ENCODE peak calls at places on chromosome 2, in nine cellular contexts. X is PC-3; K is fibroblast of lung; Q is CD8-positive, alpha-beta memory T cell; Y is IMR-90; B is right lobe of liver; D is ascending aorta; M is A673; F is CD8-positive, alpha-beta T cell. O is an unnamed sample. For H3K36me3, the result is how much of the 10 kb centered on the place peaks cover.

GRCh38 chr2:101149241-101150192 is 1.7 kb downstream of the TBC1D8 start:
- DNase-seq in X (peak), K (no peak), Q (no peak), Y (no peak), B (peak), D (no peak), M (no peak), F (no peak), O (no peak)

GRCh38 chr2:86336350-86337234 is 834 bp downstream of the REEP1 start:
- DNase-seq in X (no peak), K (no peak), Q (no peak), Y (no peak), B (peak), D (no peak), M (no peak), F (no peak), O (no peak)

GRCh38 chr2:166516712-166517303 is 22.8 kb upstream of the SCN7A start:
- DNase-seq in X (peak), K (peak), Q (no peak), Y (peak), B (no peak), D (no peak), M (peak), F (no peak), O (no peak)

GRCh38 chr2:28234807-28235206 is 157.9 kb upstream of the FOSL2 start:
- DNase-seq in X (no peak), K (no peak), Q (no peak), Y (no peak), B (no peak), D (no peak), M (no peak), F (no peak), O (no peak)

GRCh38 chr2:26588576-26588975 is 52.6 kb downstream of the CIB4 start:
- DNase-seq in X (no peak), K (no peak), Q (no peak), Y (no peak), B (peak), D (no peak), M (no peak), F (no peak), O (no peak)

GRCh38 chr2:74083750-74084149 is 64.0 kb downstream of the BOLA3 start:
- DNase-seq in X (no peak), K (no peak), Q (no peak), Y (no peak), B (no peak), D (no peak), M (no peak), F (no peak), O (no peak)

GRCh38 chr2:231193216-231193615 is 5.2 kb upstream of the ARMC9 start:
- DNase-seq in X (no peak), K (no peak), Q (no peak), Y (peak), B (no peak), D (peak), M (no peak), F (no peak), O (no peak)

GRCh38 chr2:191268596-191268995 is 23.4 kb downstream of the MYO1B start:
- DNase-seq in X (no peak), K (no peak), Q (no peak), Y (no peak), B (no peak), D (no peak), M (no peak), F (no peak), O (no peak)

GRCh38 chr2:119158563-119159347 is at the start of gene C1QL2:
- DNase-seq in X (no peak), K (no peak), Q (no peak), Y (no peak), B (no peak), D (no peak), M (peak), F (no peak), O (no peak)

GRCh38 chr2:140880573-140880972 is 1250.2 kb downstream of the LRP1B start:
- DNase-seq in X (peak), K (peak), Q (no peak), Y (peak), B (no peak), D (no peak), M (no peak), F (no peak), O (no peak)

GRCh38 chr2:47357475-47357874 is 45.5 kb upstream of the MSH2 start:
- DNase-seq in X (peak), K (peak), Q (no peak), Y (peak), B (no peak), D (peak), M (peak), F (no peak), O (no peak)

GRCh38 chr2:4782647-4783046 is 909.5 kb upstream of the SOX11 start:
- DNase-seq in X (no peak), K (no peak), Q (no peak), Y (no peak), B (no peak), D (no peak), M (no peak), F (no peak), O (no peak)

GRCh38 chr2:180952082-180952481 is 28.3 kb upstream of the UBE2E3 start:
- DNase-seq in X (no peak), K (no peak), Q (no peak), Y (no peak), B (no peak), D (no peak), M (no peak), F (no peak), O (no peak)

GRCh38 chr2:12441750-12442626 is 274.7 kb upstream of the TRIB2 start:
- DNase-seq in X (no peak), K (no peak), Q (no peak), Y (no peak), B (no peak), D (no peak), M (no peak), F (no peak), O (peak)

GRCh38 chr2:84849271-84849952 is 31.5 kb downstream of the TRABD2A start:
- DNase-seq in X (peak), K (peak), Q (peak), Y (peak), B (no peak), D (peak), M (no peak), F (no peak), O (peak)

GRCh38 chr2:160411167-160411566 is 82.4 kb downstream of the RBMS1 start:
- DNase-seq in X (peak), K (no peak), Q (no peak), Y (no peak), B (no peak), D (peak), M (no peak), F (peak), O (peak)
- H3K36me3 ChIP-seq in X (under half), K (under half), Q (under half), Y (under half), B (under half), D (under half), M (under half), F (under half), O (under half)

DNA sequence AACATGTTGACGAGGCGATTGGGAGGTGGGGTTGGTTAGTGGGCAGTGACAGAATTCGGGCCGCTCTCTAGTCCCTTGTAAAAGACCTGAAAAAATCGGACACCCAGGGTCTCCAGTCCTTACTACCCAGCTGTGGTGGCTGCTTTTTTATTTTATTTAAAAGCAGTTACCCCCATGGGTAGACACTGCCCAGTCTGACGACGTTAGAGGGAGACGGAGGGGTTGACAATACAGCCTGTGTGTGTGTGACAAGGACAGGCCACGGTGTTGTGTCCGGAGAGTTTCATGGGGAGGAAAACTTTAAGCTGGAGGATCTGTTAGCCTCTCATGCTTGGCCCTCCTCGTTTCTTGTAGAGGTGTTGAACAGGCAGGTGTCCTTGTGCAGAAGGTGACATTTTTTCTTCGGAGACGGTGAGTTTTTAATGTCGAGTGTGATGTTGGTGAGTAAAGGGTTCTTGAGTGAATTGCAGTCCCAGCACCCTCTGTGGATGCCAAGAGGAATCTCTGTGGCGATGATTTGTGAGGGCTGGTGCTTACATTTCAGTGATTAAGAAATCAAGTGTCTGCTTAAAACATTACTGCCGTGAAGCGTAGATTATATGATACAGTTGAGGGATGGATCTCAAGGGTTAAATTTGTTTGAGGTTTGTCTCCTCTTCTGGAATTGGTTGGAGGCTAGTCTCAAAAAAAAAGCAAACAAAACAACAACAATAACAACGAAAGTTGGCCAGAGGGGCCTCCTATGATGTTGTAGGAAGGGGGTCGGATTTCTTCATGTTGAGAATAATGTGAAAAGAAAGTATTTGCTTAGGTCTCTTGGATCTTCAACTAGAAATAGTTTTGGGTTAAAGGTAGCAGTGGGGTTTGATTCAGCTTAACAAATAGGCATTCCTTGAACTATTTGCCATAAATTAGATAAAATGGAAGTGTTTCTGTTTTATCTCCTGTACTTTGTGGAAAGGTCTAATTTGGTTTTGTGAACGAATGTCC is 1.5 kb downstream of the NCOA1 start:
- DNase-seq in X (peak), K (peak), Q (peak), Y (no peak), B (no peak), D (no peak), M (peak), F (no peak), O (peak)
- H3K36me3 ChIP-seq in X (under half), K (under half), Q (under half), Y (under half), B (under half), D (under half), M (under half), F (under half), O (under half)

DNA sequence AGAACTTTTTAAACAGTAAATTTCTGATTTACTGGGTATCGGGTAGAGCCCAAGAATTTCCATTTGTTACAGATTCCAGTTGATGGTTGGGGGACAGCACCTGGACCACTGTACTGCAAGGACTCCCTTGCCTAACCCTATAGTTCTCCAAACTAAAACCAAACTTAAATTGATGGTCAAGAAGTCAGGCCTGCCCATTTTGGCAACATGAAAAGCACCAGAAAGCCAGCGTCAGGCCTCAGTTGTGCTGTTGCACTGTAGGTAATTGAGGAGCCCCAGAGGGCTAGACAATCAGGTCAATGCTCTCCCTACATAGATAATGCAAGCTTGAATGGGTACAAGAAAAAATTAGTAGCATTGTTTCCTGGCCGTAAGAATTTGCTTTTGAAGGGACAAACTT is 40.5 kb downstream of the NOP58 start:
- DNase-seq in X (no peak), K (no peak), Q (no peak), Y (no peak), B (no peak), D (no peak), M (no peak), F (no peak), O (no peak)
- H3K36me3 ChIP-seq in X (half or more), K (under half), Q (under half), Y (under half), B (under half), D (under half), M (half or more), F (under half), O (under half)

GRCh38 chr2:54898451-54899226 is 151.6 kb downstream of the RTN4 start:
- DNase-seq in X (no peak), K (no peak), Q (no peak), Y (no peak), B (no peak), D (no peak), M (no peak), F (no peak), O (no peak)

GRCh38 chr2:54895735-54896134 is 154.5 kb downstream of the RTN4 start:
- DNase-seq in X (no peak), K (peak), Q (no peak), Y (peak), B (no peak), D (no peak), M (no peak), F (no peak), O (no peak)

GRCh38 chr2:54897420-54898310 is 152.6 kb downstream of the RTN4 start:
- DNase-seq in X (no peak), K (no peak), Q (peak), Y (no peak), B (no peak), D (no peak), M (no peak), F (no peak), O (no peak)

GRCh38 chr2:54891901-54892300 is 158.3 kb downstream of the RTN4 start:
- DNase-seq in X (no peak), K (no peak), Q (no peak), Y (peak), B (no peak), D (no peak), M (no peak), F (no peak), O (no peak)

DNA sequence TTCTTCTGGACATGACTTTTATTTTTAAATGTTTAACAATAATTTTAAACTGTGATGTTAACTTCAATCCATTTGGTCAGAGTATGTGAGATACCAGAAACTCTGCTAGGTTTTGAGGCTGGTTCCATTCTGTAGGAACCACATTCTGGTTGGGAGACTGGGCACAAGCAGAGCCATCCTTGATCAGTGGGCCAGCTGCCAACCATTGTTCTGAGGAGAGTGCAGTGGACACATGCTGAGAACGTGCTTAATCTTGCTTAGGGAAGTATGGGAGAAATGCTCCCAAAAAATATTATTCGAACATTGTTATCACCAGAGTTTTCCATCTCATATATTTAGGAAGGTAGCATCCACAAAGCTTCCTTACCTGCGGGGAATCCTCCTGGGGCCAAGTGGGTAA is 155.8 kb downstream of the RTN4 start:
- DNase-seq in X (no peak), K (no peak), Q (no peak), Y (no peak), B (no peak), D (no peak), M (no peak), F (no peak), O (no peak)
- H3K36me3 ChIP-seq in X (under half), K (under half), Q (under half), Y (under half), B (under half), D (under half), M (under half), F (under half), O (under half)

DNA sequence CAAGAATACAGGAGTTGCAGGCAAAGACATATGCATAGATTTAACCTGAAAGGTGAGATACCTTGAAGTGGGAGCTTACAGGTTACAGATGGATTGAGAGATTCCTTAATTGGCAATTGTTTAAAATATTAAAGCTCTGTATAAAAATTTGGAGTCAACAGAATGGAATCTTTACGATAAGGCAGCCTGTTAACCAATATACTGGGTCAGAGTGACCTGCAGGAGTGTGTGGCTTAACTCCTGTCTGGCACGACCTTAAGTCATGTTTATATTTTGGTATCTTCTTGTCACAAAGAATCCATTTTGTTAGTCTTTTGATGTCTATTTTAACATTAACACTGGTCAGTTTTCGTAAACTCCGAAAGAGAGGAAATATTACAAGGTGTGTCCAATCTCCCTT is 1058.2 kb upstream of the CRIM1 start:
- DNase-seq in X (no peak), K (no peak), Q (no peak), Y (no peak), B (no peak), D (no peak), M (no peak), F (no peak), O (no peak)
- H3K36me3 ChIP-seq in X (under half), K (under half), Q (under half), Y (under half), B (under half), D (under half), M (under half), F (under half), O (under half)

DNA sequence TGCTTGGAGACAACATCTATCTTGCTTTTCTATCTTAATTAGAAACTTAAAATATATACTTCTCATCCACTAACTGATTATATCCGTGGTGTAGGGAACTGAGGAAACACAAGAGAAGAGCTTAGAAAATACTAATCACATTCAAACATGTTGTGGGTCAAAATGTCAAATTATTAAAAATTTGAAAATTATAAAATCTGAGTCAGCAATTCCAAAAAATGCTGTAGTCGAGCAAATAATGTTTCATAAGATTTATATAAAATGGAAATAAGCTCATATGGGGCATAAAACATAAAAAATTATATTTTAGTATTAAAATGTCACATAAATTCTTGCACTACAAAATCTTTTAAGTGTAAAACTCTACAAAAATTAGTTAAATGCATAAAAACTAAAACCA is 29.2 kb downstream of the SF3B1 start:
- DNase-seq in X (no peak), K (no peak), Q (no peak), Y (no peak), B (no peak), D (no peak), M (no peak), F (no peak), O (no peak)
- H3K36me3 ChIP-seq in X (half or more), K (under half), Q (half or more), Y (half or more), B (half or more), D (half or more), M (half or more), F (half or more), O (half or more)

GRCh38 chr2:41966920-41967319 is 80.9 kb upstream of the PKDCC start:
- DNase-seq in X (no peak), K (no peak), Q (no peak), Y (no peak), B (peak), D (peak), M (no peak), F (no peak), O (no peak)
- H3K36me3 ChIP-seq in X (under half), K (under half), Q (under half), Y (under half), B (under half), D (under half), M (under half), F (under half), O (under half)

O was measured in CD4-positive, alpha-beta memory T cell.